ENCODE peak calls at places on chromosomes 16 and 17, in ten cellular contexts. One of them, this sample, is unnamed.

GRCh38 chr16:727291-727977 is 528 bp downstream of the HAGHL start:
- DNase-seq in left ventricle myocardium inferior: no peak
- DNase-seq in skeletal muscle cell: no peak
- DNase-seq in GF-D8: no peak
- DNase-seq in NCI-H1417: no peak
- DNase-seq in nucleus accumbens: no peak
- DNase-seq in uterus: no peak
- DNase-seq in transverse colon: peak
- DNase-seq in fibroblast of pulmonary artery: no peak
- DNase-seq in HFFc6: no peak
- DNase-seq in this sample: no peak

GRCh38 chr16:84259691-84260090 is 19.9 kb upstream of the KCNG4 start:
- DNase-seq in left ventricle myocardium inferior: no peak
- DNase-seq in skeletal muscle cell: no peak
- DNase-seq in GF-D8: no peak
- DNase-seq in NCI-H1417: no peak
- DNase-seq in nucleus accumbens: no peak
- DNase-seq in uterus: no peak
- DNase-seq in transverse colon: no peak
- DNase-seq in fibroblast of pulmonary artery: no peak
- DNase-seq in HFFc6: no peak
- DNase-seq in this sample: no peak

GRCh38 chr17:82019905-82020873 is 2.5 kb downstream of the CENPX start:
- DNase-seq in left ventricle myocardium inferior: peak
- DNase-seq in skeletal muscle cell: no peak
- DNase-seq in GF-D8: no peak
- DNase-seq in NCI-H1417: peak
- DNase-seq in nucleus accumbens: no peak
- DNase-seq in uterus: no peak
- DNase-seq in transverse colon: peak
- DNase-seq in fibroblast of pulmonary artery: peak
- DNase-seq in HFFc6: no peak
- DNase-seq in this sample: no peak

GRCh38 chr17:57735230-57735629 is 9.9 kb downstream of the CCDC182 start:
- DNase-seq in left ventricle myocardium inferior: no peak
- DNase-seq in skeletal muscle cell: no peak
- DNase-seq in GF-D8: no peak
- DNase-seq in NCI-H1417: no peak
- DNase-seq in nucleus accumbens: no peak
- DNase-seq in uterus: no peak
- DNase-seq in transverse colon: no peak
- DNase-seq in fibroblast of pulmonary artery: no peak
- DNase-seq in HFFc6: no peak
- DNase-seq in this sample: no peak

GRCh38 chr16:11801481-11802021 is 4.5 kb upstream of the ZC3H7A start:
- DNase-seq in left ventricle myocardium inferior: no peak
- DNase-seq in skeletal muscle cell: no peak
- DNase-seq in GF-D8: no peak
- DNase-seq in NCI-H1417: no peak
- DNase-seq in nucleus accumbens: no peak
- DNase-seq in uterus: no peak
- DNase-seq in transverse colon: no peak
- DNase-seq in fibroblast of pulmonary artery: no peak
- DNase-seq in HFFc6: peak
- DNase-seq in this sample: no peak

GRCh38 chr16:78290498-78291271 is 191.2 kb downstream of the WWOX start:
- DNase-seq in left ventricle myocardium inferior: no peak
- DNase-seq in skeletal muscle cell: no peak
- DNase-seq in GF-D8: no peak
- DNase-seq in NCI-H1417: no peak
- DNase-seq in nucleus accumbens: no peak
- DNase-seq in uterus: no peak
- DNase-seq in transverse colon: no peak
- DNase-seq in fibroblast of pulmonary artery: no peak
- DNase-seq in HFFc6: no peak
- DNase-seq in this sample: peak

GRCh38 chr17:75970626-75971025 is 8.3 kb downstream of the ACOX1 start:
- DNase-seq in left ventricle myocardium inferior: no peak
- DNase-seq in skeletal muscle cell: no peak
- DNase-seq in GF-D8: no peak
- DNase-seq in NCI-H1417: no peak
- DNase-seq in nucleus accumbens: no peak
- DNase-seq in uterus: no peak
- DNase-seq in transverse colon: no peak
- DNase-seq in fibroblast of pulmonary artery: no peak
- DNase-seq in HFFc6: no peak
- DNase-seq in this sample: no peak

GRCh38 chr16:69340095-69340644 is 598 bp downstream of the NIP7 start:
- DNase-seq in left ventricle myocardium inferior: no peak
- DNase-seq in skeletal muscle cell: no peak
- DNase-seq in GF-D8: no peak
- DNase-seq in NCI-H1417: no peak
- DNase-seq in nucleus accumbens: no peak
- DNase-seq in uterus: no peak
- DNase-seq in transverse colon: no peak
- DNase-seq in fibroblast of pulmonary artery: peak
- DNase-seq in HFFc6: no peak
- DNase-seq in this sample: no peak

GRCh38 chr17:59851431-59852375 is 41.0 kb downstream of the TUBD1 start:
- DNase-seq in left ventricle myocardium inferior: no peak
- DNase-seq in skeletal muscle cell: peak
- DNase-seq in GF-D8: no peak
- DNase-seq in NCI-H1417: no peak
- DNase-seq in nucleus accumbens: no peak
- DNase-seq in uterus: peak
- DNase-seq in transverse colon: peak
- DNase-seq in fibroblast of pulmonary artery: peak
- DNase-seq in HFFc6: peak
- DNase-seq in this sample: peak

GRCh38 chr16:67842509-67843342 is 606 bp downstream of the THAP11 start:
- DNase-seq in left ventricle myocardium inferior: peak
- DNase-seq in skeletal muscle cell: no peak
- DNase-seq in GF-D8: no peak
- DNase-seq in NCI-H1417: peak
- DNase-seq in nucleus accumbens: peak
- DNase-seq in uterus: peak
- DNase-seq in transverse colon: peak
- DNase-seq in fibroblast of pulmonary artery: peak
- DNase-seq in HFFc6: peak
- DNase-seq in this sample: no peak

GRCh38 chr17:73210002-73210678 is 17.3 kb downstream of the COG1 start:
- DNase-seq in left ventricle myocardium inferior: no peak
- DNase-seq in skeletal muscle cell: no peak
- DNase-seq in GF-D8: no peak
- DNase-seq in NCI-H1417: no peak
- DNase-seq in nucleus accumbens: no peak
- DNase-seq in uterus: no peak
- DNase-seq in transverse colon: no peak
- DNase-seq in fibroblast of pulmonary artery: peak
- DNase-seq in HFFc6: no peak
- DNase-seq in this sample: no peak

GRCh38 chr16:50535506-50536257 is 12.5 kb upstream of the NKD1 start:
- DNase-seq in left ventricle myocardium inferior: no peak
- DNase-seq in skeletal muscle cell: no peak
- DNase-seq in GF-D8: no peak
- DNase-seq in NCI-H1417: no peak
- DNase-seq in nucleus accumbens: no peak
- DNase-seq in uterus: no peak
- DNase-seq in transverse colon: no peak
- DNase-seq in fibroblast of pulmonary artery: no peak
- DNase-seq in HFFc6: no peak
- DNase-seq in this sample: no peak

GRCh38 chr16:52861614-52862022 is 191.1 kb downstream of the CHD9NB start:
- DNase-seq in left ventricle myocardium inferior: no peak
- DNase-seq in skeletal muscle cell: no peak
- DNase-seq in GF-D8: no peak
- DNase-seq in NCI-H1417: peak
- DNase-seq in nucleus accumbens: no peak
- DNase-seq in uterus: no peak
- DNase-seq in transverse colon: peak
- DNase-seq in fibroblast of pulmonary artery: peak
- DNase-seq in HFFc6: no peak
- DNase-seq in this sample: peak

GRCh38 chr16:50436271-50436670 is 67.5 kb upstream of the BRD7 start:
- DNase-seq in left ventricle myocardium inferior: no peak
- DNase-seq in skeletal muscle cell: no peak
- DNase-seq in GF-D8: no peak
- DNase-seq in NCI-H1417: no peak
- DNase-seq in nucleus accumbens: no peak
- DNase-seq in uterus: no peak
- DNase-seq in transverse colon: no peak
- DNase-seq in fibroblast of pulmonary artery: no peak
- DNase-seq in HFFc6: no peak
- DNase-seq in this sample: no peak

GRCh38 chr16:364595-365491 is 5.5 kb downstream of the MRPL28 start:
- DNase-seq in left ventricle myocardium inferior: no peak
- DNase-seq in skeletal muscle cell: no peak
- DNase-seq in GF-D8: no peak
- DNase-seq in NCI-H1417: no peak
- DNase-seq in nucleus accumbens: no peak
- DNase-seq in uterus: no peak
- DNase-seq in transverse colon: no peak
- DNase-seq in fibroblast of pulmonary artery: no peak
- DNase-seq in HFFc6: no peak
- DNase-seq in this sample: no peak

GRCh38 chr17:40542562-40543411 is 22.5 kb downstream of the CCR7 start:
- DNase-seq in left ventricle myocardium inferior: peak
- DNase-seq in skeletal muscle cell: peak
- DNase-seq in GF-D8: no peak
- DNase-seq in NCI-H1417: no peak
- DNase-seq in nucleus accumbens: no peak
- DNase-seq in uterus: peak
- DNase-seq in transverse colon: peak
- DNase-seq in fibroblast of pulmonary artery: peak
- DNase-seq in HFFc6: peak
- DNase-seq in this sample: no peak

GRCh38 chr16:15775209-15775608 is 81.6 kb downstream of the MYH11 start:
- DNase-seq in left ventricle myocardium inferior: no peak
- DNase-seq in skeletal muscle cell: no peak
- DNase-seq in GF-D8: no peak
- DNase-seq in NCI-H1417: no peak
- DNase-seq in nucleus accumbens: no peak
- DNase-seq in uterus: no peak
- DNase-seq in transverse colon: no peak
- DNase-seq in fibroblast of pulmonary artery: peak
- DNase-seq in HFFc6: peak
- DNase-seq in this sample: peak

GRCh38 chr17:59853168-59853918 is 39.4 kb downstream of the TUBD1 start:
- DNase-seq in left ventricle myocardium inferior: no peak
- DNase-seq in skeletal muscle cell: peak
- DNase-seq in GF-D8: no peak
- DNase-seq in NCI-H1417: no peak
- DNase-seq in nucleus accumbens: no peak
- DNase-seq in uterus: no peak
- DNase-seq in transverse colon: peak
- DNase-seq in fibroblast of pulmonary artery: peak
- DNase-seq in HFFc6: peak
- DNase-seq in this sample: peak

GRCh38 chr16:50644245-50644644 is 36.9 kb downstream of the SNX20 start:
- DNase-seq in left ventricle myocardium inferior: no peak
- DNase-seq in skeletal muscle cell: no peak
- DNase-seq in GF-D8: no peak
- DNase-seq in NCI-H1417: no peak
- DNase-seq in nucleus accumbens: no peak
- DNase-seq in uterus: no peak
- DNase-seq in transverse colon: no peak
- DNase-seq in fibroblast of pulmonary artery: no peak
- DNase-seq in HFFc6: no peak
- DNase-seq in this sample: no peak

GRCh38 chr17:34645636-34646035 is 66.3 kb downstream of the TMEM132E start:
- DNase-seq in left ventricle myocardium inferior: no peak
- DNase-seq in skeletal muscle cell: no peak
- DNase-seq in GF-D8: no peak
- DNase-seq in NCI-H1417: peak
- DNase-seq in nucleus accumbens: no peak
- DNase-seq in uterus: no peak
- DNase-seq in transverse colon: no peak
- DNase-seq in fibroblast of pulmonary artery: no peak
- DNase-seq in HFFc6: no peak
- DNase-seq in this sample: no peak

GRCh38 chr17:51764387-51764971 is 394.0 kb downstream of the CA10 start:
- DNase-seq in left ventricle myocardium inferior: no peak
- DNase-seq in skeletal muscle cell: peak
- DNase-seq in GF-D8: no peak
- DNase-seq in NCI-H1417: peak
- DNase-seq in nucleus accumbens: peak
- DNase-seq in uterus: no peak
- DNase-seq in transverse colon: peak
- DNase-seq in fibroblast of pulmonary artery: peak
- DNase-seq in HFFc6: peak
- DNase-seq in this sample: peak

GRCh38 chr17:68591583-68591982 is 9.6 kb downstream of the FAM20A start:
- DNase-seq in left ventricle myocardium inferior: peak
- DNase-seq in skeletal muscle cell: no peak
- DNase-seq in GF-D8: no peak
- DNase-seq in NCI-H1417: no peak
- DNase-seq in nucleus accumbens: no peak
- DNase-seq in uterus: peak
- DNase-seq in transverse colon: no peak
- DNase-seq in fibroblast of pulmonary artery: no peak
- DNase-seq in HFFc6: no peak
- DNase-seq in this sample: no peak

GRCh38 chr17:33732116-33732515 is 439.0 kb upstream of the ASIC2 start:
- DNase-seq in left ventricle myocardium inferior: no peak
- DNase-seq in skeletal muscle cell: no peak
- DNase-seq in GF-D8: no peak
- DNase-seq in NCI-H1417: no peak
- DNase-seq in nucleus accumbens: no peak
- DNase-seq in uterus: no peak
- DNase-seq in transverse colon: no peak
- DNase-seq in fibroblast of pulmonary artery: peak
- DNase-seq in HFFc6: no peak
- DNase-seq in this sample: no peak

GRCh38 chr17:51351890-51352289 is 91.5 kb downstream of the UTP18 start:
- DNase-seq in left ventricle myocardium inferior: peak
- DNase-seq in skeletal muscle cell: no peak
- DNase-seq in GF-D8: no peak
- DNase-seq in NCI-H1417: no peak
- DNase-seq in nucleus accumbens: no peak
- DNase-seq in uterus: no peak
- DNase-seq in transverse colon: no peak
- DNase-seq in fibroblast of pulmonary artery: peak
- DNase-seq in HFFc6: no peak
- DNase-seq in this sample: no peak